ENCODE peak calls at places on chromosomes 2 and 18, in nine cellular contexts. X is spleen, Y is gastrocnemius medialis, A is IMR-90, I is K562, N is adrenal gland, P is transverse colon, O is stomach, F is uterus. U is an unnamed sample.

GRCh38 chr2:118539290-118539689 is 308.2 kb downstream of the EN1 start:
- DNase-seq in N (peak), X (no peak), I (peak), F (no peak), Y (no peak), A (peak), P (no peak), O (no peak), U (no peak)

GRCh38 chr18:69770206-69770605 is 177.5 kb downstream of the CD226 start:
- DNase-seq in Y (no peak), I (no peak), X (no peak), P (no peak), N (no peak), F (no peak), O (no peak), A (no peak), U (no peak)

GRCh38 chr2:199259671-199260070 is 198.1 kb downstream of the SATB2 start:
- DNase-seq in Y (no peak), A (peak), N (no peak), F (no peak), X (no peak), P (no peak), O (no peak), I (no peak), U (no peak)

GRCh38 chr2:109695290-109695689 is 81.1 kb downstream of the SOWAHC start:
- DNase-seq in I (no peak), A (no peak), Y (no peak), F (no peak), N (no peak), X (no peak), O (no peak), P (no peak), U (no peak)

GRCh38 chr2:121705390-121705789 is 31.3 kb downstream of the NIFK start:
- DNase-seq in Y (no peak), P (no peak), F (no peak), O (no peak), X (no peak), I (no peak), N (no peak), A (no peak), U (no peak)

GRCh38 chr2:28463893-28464292 is 32.0 kb upstream of the PLB1 start:
- DNase-seq in N (no peak), A (peak), F (no peak), Y (no peak), X (no peak), P (no peak), I (no peak), O (no peak), U (no peak)

GRCh38 chr2:42105330-42106256 is 57.8 kb downstream of the PKDCC start:
- DNase-seq in X (peak), A (no peak), P (peak), I (no peak), N (peak), O (peak), F (no peak), Y (no peak), U (no peak)

GRCh38 chr2:217995741-217996141 is 7.1 kb downstream of the TNS1 start:
- DNase-seq in F (peak), X (peak), A (no peak), P (no peak), Y (no peak), N (no peak), I (no peak), O (peak), U (no peak)

GRCh38 chr18:2240311-2240705 is 331.0 kb downstream of the METTL4 start:
- DNase-seq in P (no peak), Y (no peak), O (no peak), F (no peak), N (no peak), X (no peak), I (no peak), A (peak), U (no peak)

GRCh38 chr18:57475903-57476302 is 40.7 kb downstream of the ONECUT2 start:
- DNase-seq in I (no peak), P (no peak), A (no peak), F (no peak), O (no peak), N (no peak), Y (no peak), X (no peak), U (no peak)

GRCh38 chr2:195756218-195756941 is 99.4 kb downstream of the SLC39A10 start:
- DNase-seq in F (no peak), I (no peak), O (no peak), A (peak), Y (no peak), P (no peak), N (no peak), X (no peak), U (no peak)

GRCh38 chr2:57908736-57909161 is 137.9 kb upstream of the VRK2 start:
- DNase-seq in Y (no peak), N (no peak), P (no peak), A (no peak), I (no peak), F (no peak), O (no peak), X (no peak), U (no peak)

GRCh38 chr2:113876503-113877387 is 13.1 kb upstream of the ACTR3 start:
- DNase-seq in P (peak), X (peak), O (peak), N (no peak), A (no peak), I (peak), F (no peak), Y (no peak), U (no peak)

GRCh38 chr2:198706683-198707082 is 751.1 kb downstream of the SATB2 start:
- DNase-seq in I (no peak), N (no peak), X (no peak), P (peak), O (no peak), F (no peak), A (no peak), Y (no peak), U (no peak)

GRCh38 chr18:27094621-27095020 is 90.5 kb downstream of the CHST9 start:
- DNase-seq in P (no peak), X (no peak), F (no peak), O (no peak), A (no peak), Y (no peak), I (no peak), N (no peak), U (no peak)

GRCh38 chr2:109439897-109440506 is 173.8 kb downstream of the SEPTIN10 start:
- DNase-seq in N (no peak), F (no peak), I (no peak), O (no peak), X (no peak), A (no peak), Y (no peak), P (no peak), U (no peak)

GRCh38 chr2:134118279-134119116 is 135.4 kb upstream of the MGAT5 start:
- DNase-seq in P (peak), Y (peak), F (peak), I (peak), O (peak), N (peak), A (peak), X (peak), U (peak)

GRCh38 chr2:108980076-108980475 is 8.9 kb downstream of the EDAR start:
- DNase-seq in Y (no peak), A (no peak), N (no peak), F (no peak), X (no peak), P (no peak), I (no peak), O (no peak), U (no peak)

GRCh38 chr2:43112155-43112554 is 114.3 kb downstream of the ZFP36L2 start:
- DNase-seq in O (no peak), F (no peak), X (no peak), Y (no peak), I (no peak), P (no peak), N (no peak), A (no peak), U (no peak)

GRCh38 chr18:34913837-34914755 is 127.1 kb upstream of the MAPRE2 start:
- DNase-seq in P (no peak), O (no peak), A (peak), I (no peak), Y (no peak), X (no peak), F (no peak), N (no peak), U (no peak)

GRCh38 chr18:69326094-69326493 is 74.6 kb upstream of the DOK6 start:
- DNase-seq in O (no peak), Y (no peak), P (no peak), A (no peak), X (no peak), F (no peak), I (no peak), N (no peak), U (no peak)

GRCh38 chr2:226995625-226996041 is 159.8 kb downstream of the RHBDD1 start:
- DNase-seq in Y (no peak), X (no peak), I (no peak), N (peak), P (peak), F (no peak), O (no peak), A (peak), U (no peak)

GRCh38 chr2:181393472-181393871 is 63.7 kb upstream of the ITGA4 start:
- DNase-seq in N (no peak), I (no peak), X (no peak), F (no peak), Y (no peak), A (peak), P (no peak), O (no peak), U (peak)

GRCh38 chr2:235544687-235544965 is 50.8 kb downstream of the AGAP1 start:
- DNase-seq in Y (no peak), A (no peak), F (no peak), X (no peak), N (no peak), O (no peak), I (no peak), P (no peak), U (no peak)

GRCh38 chr2:18901255-18901654 is 311.9 kb upstream of the NT5C1B start:
- DNase-seq in X (no peak), Y (no peak), N (peak), A (no peak), P (no peak), O (no peak), F (no peak), I (no peak), U (no peak)

GRCh38 chr2:98004613-98005012 is 8.9 kb upstream of the TMEM131 start:
- DNase-seq in F (no peak), P (no peak), N (no peak), A (no peak), Y (no peak), X (no peak), I (no peak), O (no peak), U (no peak)

GRCh38 chr2:177392373-177393246 is at the start of gene AGPS:
- DNase-seq in Y (peak), P (peak), X (peak), N (peak), I (peak), F (peak), A (peak), O (peak), U (peak)
- TF ChIP-seq POLR2A in Y (peak), P (peak), X (no peak), N (peak), I (peak), F (peak), A (peak), O (no peak), U (peak)

GRCh38 chr2:8684421-8684884 is 2.6 kb downstream of the ID2 start:
- DNase-seq in N (peak), Y (no peak), I (peak), O (no peak), P (peak), F (peak), X (no peak), A (peak), U (peak)
- TF ChIP-seq POLR2A in N (no peak), Y (no peak), I (no peak), O (no peak), P (no peak), F (no peak), X (no peak), A (no peak), U (no peak)

DNA sequence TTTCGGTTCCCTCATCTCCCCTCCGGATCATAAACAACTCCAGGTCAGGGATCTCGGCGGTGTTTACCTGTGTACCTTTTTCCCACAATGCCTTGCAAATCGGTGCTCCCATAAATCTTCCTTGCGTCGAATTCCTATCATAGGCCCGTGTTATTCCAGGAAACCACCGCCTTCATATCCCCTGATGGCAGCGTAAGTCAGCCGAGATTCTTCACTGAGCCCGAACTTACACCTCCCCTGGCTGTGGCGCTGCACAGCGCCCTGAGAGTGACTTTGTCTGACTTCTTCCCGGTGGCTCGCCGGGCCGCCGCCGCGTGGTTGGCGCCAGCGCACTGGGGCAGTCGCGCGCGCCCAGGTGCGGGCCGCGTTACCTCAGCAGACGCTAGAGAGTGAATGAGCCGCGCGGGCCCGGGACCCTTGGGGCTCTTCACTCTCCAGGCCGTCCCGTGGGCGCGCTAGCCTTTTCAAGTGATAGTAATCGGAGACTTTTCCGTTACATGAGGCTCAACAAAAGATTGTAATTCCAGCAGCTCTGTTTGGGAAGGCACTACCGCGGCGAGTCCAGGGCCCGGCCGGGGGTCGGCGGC is 101.6 kb downstream of the SPTBN1 start:
- DNase-seq in F (peak), A (no peak), P (peak), O (peak), N (peak), X (peak), Y (no peak), I (peak), U (peak)
- TF ChIP-seq POLR2A in F (no peak), A (no peak), P (peak), O (no peak), N (no peak), X (no peak), Y (no peak), I (peak), U (no peak)

GRCh38 chr2:237414056-237414661 is at the start of gene COL6A3:
- DNase-seq in O (no peak), I (no peak), X (no peak), F (peak), N (no peak), Y (peak), A (peak), P (peak), U (no peak)

GRCh38 chr2:237412646-237413292 is 1.2 kb downstream of the COL6A3 start:
- DNase-seq in O (no peak), Y (no peak), X (no peak), N (no peak), P (no peak), A (no peak), I (no peak), F (peak), U (no peak)

GRCh38 chr2:237410949-237411635 is 2.9 kb downstream of the COL6A3 start:
- DNase-seq in Y (no peak), F (no peak), O (no peak), P (no peak), A (no peak), I (no peak), X (no peak), N (no peak), U (no peak)

GRCh38 chr2:237413293-237414055 is 490 bp downstream of the COL6A3 start:
- DNase-seq in N (no peak), Y (no peak), F (no peak), A (no peak), I (no peak), O (no peak), X (no peak), P (no peak), U (no peak)

DNA sequence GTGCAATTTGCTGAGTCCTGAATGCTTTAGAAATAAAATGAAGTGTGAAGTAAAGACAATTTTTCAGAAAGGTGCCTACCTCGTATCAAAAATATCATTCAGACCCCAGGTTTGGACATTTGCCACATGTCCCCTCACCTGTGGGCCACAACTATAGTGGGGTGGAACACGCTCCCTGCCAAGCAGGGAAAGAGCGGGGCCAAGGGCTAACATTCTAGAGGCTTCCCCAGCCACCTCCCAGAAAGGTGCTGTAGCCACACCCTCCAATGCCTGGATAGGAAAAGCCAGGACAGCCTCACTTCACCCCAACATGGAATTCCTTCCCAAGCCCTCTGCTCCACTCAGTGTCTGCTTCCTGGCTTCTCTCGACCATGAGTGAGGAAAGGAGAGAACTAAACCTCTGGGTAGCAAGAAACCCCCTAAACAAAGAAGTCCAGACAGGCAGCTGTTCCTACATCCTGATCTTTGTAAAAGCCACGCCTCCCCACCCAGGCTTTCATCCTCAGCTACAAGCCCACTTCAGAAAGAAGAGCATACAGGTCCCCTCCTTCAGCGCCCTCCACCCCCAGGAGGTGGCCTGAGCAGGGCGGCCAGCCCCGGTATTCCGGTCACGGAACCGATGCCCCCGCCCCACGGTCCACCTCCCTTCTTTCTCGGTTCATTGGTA is 2.1 kb downstream of the COL6A3 start:
- DNase-seq in A (peak), O (no peak), I (no peak), X (no peak), P (no peak), Y (no peak), N (no peak), F (peak), U (no peak)
- TF ChIP-seq POLR2A in A (no peak), O (no peak), I (no peak), X (no peak), P (peak), Y (peak), N (no peak), F (peak), U (no peak)

GRCh38 chr2:206159346-206160123 is at the start of the genes EEF1B2 and NDUFS1:
- DNase-seq in I (peak), O (peak), F (peak), N (peak), A (peak), X (peak), Y (peak), P (peak), U (peak)
- TF ChIP-seq POLR2A in I (peak), O (peak), F (peak), N (peak), A (peak), X (no peak), Y (peak), P (peak), U (peak)

GRCh38 chr18:21111351-21112139 is at the start of gene ROCK1:
- DNase-seq in A (peak), Y (peak), I (peak), O (peak), X (peak), F (peak), P (peak), N (peak), U (peak)
- TF ChIP-seq POLR2A in A (peak), Y (peak), I (peak), O (peak), X (peak), F (peak), P (peak), N (peak), U (no peak)

U was measured in erythroblast.